ENCODE peak calls at places on chromosomes 6 and 20, in nine cellular contexts. K is NCI-H460, W is cardiac fibroblast, V is ascending aorta, N is NCI-H1092, O is HS-27A, C is NCI-H748 treated with DMSO at 0.1 percent for 48 hours, R is NCI-H187 treated with DMSO at 0.1 percent for 48 hours, F is esophagus squamous epithelium. I is an unnamed sample.

GRCh38 chr20:41029150-41029872 is 689 bp downstream of the TOP1 start:
- DNase-seq in K (no peak), W (peak; percentile 33), V (peak; percentile 61), N (no peak), O (no peak), C (peak; percentile 7), R (no peak), F (no peak), I (no peak)

GRCh38 chr6:55568779-55569439 is 10.1 kb downstream of the HMGCLL1 start:
- DNase-seq in K (no peak), W (no peak), V (no peak), N (no peak), O (no peak), C (no peak), R (no peak), F (no peak), I (no peak)

GRCh38 chr20:44038681-44039123 is 124.0 kb downstream of the TOX2 start:
- DNase-seq in K (no peak), W (no peak), V (no peak), N (peak; percentile 78), O (no peak), C (no peak), R (peak; percentile 50), F (no peak), I (no peak)

GRCh38 chr20:24657211-24657610 is 187.8 kb downstream of the SYNDIG1 start:
- DNase-seq in K (no peak), W (peak; percentile 75), V (no peak), N (peak; percentile 7), O (no peak), C (no peak), R (no peak), F (no peak), I (peak; percentile 21)

GRCh38 chr6:15793826-15794225 is 131.0 kb upstream of the DTNBP1 start:
- DNase-seq in K (no peak), W (no peak), V (no peak), N (no peak), O (no peak), C (peak; percentile 8), R (no peak), F (no peak), I (no peak)

GRCh38 chr6:169746556-169746955 is 4.8 kb downstream of the DYNLT2 start:
- DNase-seq in K (no peak), W (no peak), V (no peak), N (no peak), O (no peak), C (no peak), R (no peak), F (no peak), I (no peak)

GRCh38 chr6:114364295-114364694 is 21.5 kb upstream of the HS3ST5 start:
- DNase-seq in K (no peak), W (no peak), V (no peak), N (no peak), O (peak; percentile 78), C (no peak), R (no peak), F (no peak), I (peak; percentile 27)

GRCh38 chr20:40294747-40295146 is 394.3 kb downstream of the MAFB start:
- DNase-seq in K (no peak), W (no peak), V (no peak), N (no peak), O (no peak), C (no peak), R (no peak), F (no peak), I (no peak)

GRCh38 chr20:2252419-2253060 is 43.3 kb upstream of the TGM3 start:
- DNase-seq in K (no peak), W (no peak), V (no peak), N (no peak), O (no peak), C (no peak), R (no peak), F (no peak), I (no peak)

GRCh38 chr20:18628330-18628941 is 40.6 kb downstream of the DTD1 start:
- DNase-seq in K (peak; percentile 7), W (no peak), V (no peak), N (no peak), O (no peak), C (peak; percentile 12), R (no peak), F (no peak), I (no peak)

GRCh38 chr20:17939622-17940446 is 28.8 kb downstream of the SNX5 start:
- DNase-seq in K (no peak), W (no peak), V (no peak), N (no peak), O (no peak), C (no peak), R (no peak), F (no peak), I (no peak)

GRCh38 chr6:16551466-16551865 is 209.8 kb downstream of the ATXN1 start:
- DNase-seq in K (no peak), W (no peak), V (no peak), N (no peak), O (no peak), C (no peak), R (no peak), F (no peak), I (no peak)